ENCODE peak calls at places on chromosomes 3 and 15, in six cellular contexts. One of them, this sample, is unnamed.

GRCh38 chr3:50153782-50154475 is 1.2 kb upstream of the SEMA3F start:
- DNase-seq in stimulated activated CD4-positive, alpha-beta T cell treated with anti-CD3 and anti-CD28 coated beads, Interleukin-15, amount 100 ng/mL, for 24 hours: no peak
- DNase-seq in caudate nucleus: no peak
- DNase-seq in stimulated activated CD8-positive, alpha-beta memory T cell treated with anti-CD3 and anti-CD28 coated beads, Interleukin-4, amount 100 ng/mL, for 1 hour: no peak
- DNase-seq in Right ventricle myocardium superior: no peak
- DNase-seq in naive thymus-derived CD8-positive, alpha-beta T cell: no peak
- DNase-seq in this sample: no peak

GRCh38 chr3:138043266-138044029 is 33.5 kb downstream of the CLDN18 start:
- DNase-seq in stimulated activated CD4-positive, alpha-beta T cell treated with anti-CD3 and anti-CD28 coated beads, Interleukin-15, amount 100 ng/mL, for 24 hours: no peak
- DNase-seq in caudate nucleus: no peak
- DNase-seq in naive thymus-derived CD8-positive, alpha-beta T cell: no peak
- DNase-seq in stimulated activated CD8-positive, alpha-beta memory T cell treated with anti-CD3 and anti-CD28 coated beads, Interleukin-4, amount 100 ng/mL, for 1 hour: no peak
- DNase-seq in Right ventricle myocardium superior: no peak
- DNase-seq in this sample: no peak

GRCh38 chr15:60362318-60363023 is 35.3 kb downstream of the ANXA2 start:
- DNase-seq in naive thymus-derived CD8-positive, alpha-beta T cell: no peak
- DNase-seq in caudate nucleus: no peak
- DNase-seq in Right ventricle myocardium superior: no peak
- DNase-seq in stimulated activated CD4-positive, alpha-beta T cell treated with anti-CD3 and anti-CD28 coated beads, Interleukin-15, amount 100 ng/mL, for 24 hours: peak; percentile 63
- DNase-seq in stimulated activated CD8-positive, alpha-beta memory T cell treated with anti-CD3 and anti-CD28 coated beads, Interleukin-4, amount 100 ng/mL, for 1 hour: no peak
- DNase-seq in this sample: no peak

GRCh38 chr3:157532529-157533297 is 29.5 kb upstream of the VEPH1 start:
- DNase-seq in stimulated activated CD4-positive, alpha-beta T cell treated with anti-CD3 and anti-CD28 coated beads, Interleukin-15, amount 100 ng/mL, for 24 hours: no peak
- DNase-seq in caudate nucleus: no peak
- DNase-seq in Right ventricle myocardium superior: no peak
- DNase-seq in stimulated activated CD8-positive, alpha-beta memory T cell treated with anti-CD3 and anti-CD28 coated beads, Interleukin-4, amount 100 ng/mL, for 1 hour: no peak
- DNase-seq in naive thymus-derived CD8-positive, alpha-beta T cell: no peak
- DNase-seq in this sample: peak; percentile 77

GRCh38 chr15:81298606-81299005 is 25.3 kb downstream of the STARD5 start:
- DNase-seq in stimulated activated CD8-positive, alpha-beta memory T cell treated with anti-CD3 and anti-CD28 coated beads, Interleukin-4, amount 100 ng/mL, for 1 hour: no peak
- DNase-seq in Right ventricle myocardium superior: no peak
- DNase-seq in naive thymus-derived CD8-positive, alpha-beta T cell: no peak
- DNase-seq in stimulated activated CD4-positive, alpha-beta T cell treated with anti-CD3 and anti-CD28 coated beads, Interleukin-15, amount 100 ng/mL, for 24 hours: no peak
- DNase-seq in caudate nucleus: no peak
- DNase-seq in this sample: no peak

GRCh38 chr3:123773681-123774431 is 110.3 kb downstream of the MYLK start:
- DNase-seq in caudate nucleus: peak; percentile 56
- DNase-seq in naive thymus-derived CD8-positive, alpha-beta T cell: no peak
- DNase-seq in Right ventricle myocardium superior: peak; percentile 57
- DNase-seq in stimulated activated CD4-positive, alpha-beta T cell treated with anti-CD3 and anti-CD28 coated beads, Interleukin-15, amount 100 ng/mL, for 24 hours: no peak
- DNase-seq in stimulated activated CD8-positive, alpha-beta memory T cell treated with anti-CD3 and anti-CD28 coated beads, Interleukin-4, amount 100 ng/mL, for 1 hour: no peak
- DNase-seq in this sample: peak; percentile 84

GRCh38 chr15:67133026-67133425 is 67.6 kb downstream of the SMAD3 start:
- DNase-seq in stimulated activated CD4-positive, alpha-beta T cell treated with anti-CD3 and anti-CD28 coated beads, Interleukin-15, amount 100 ng/mL, for 24 hours: no peak
- DNase-seq in Right ventricle myocardium superior: no peak
- DNase-seq in stimulated activated CD8-positive, alpha-beta memory T cell treated with anti-CD3 and anti-CD28 coated beads, Interleukin-4, amount 100 ng/mL, for 1 hour: no peak
- DNase-seq in naive thymus-derived CD8-positive, alpha-beta T cell: no peak
- DNase-seq in caudate nucleus: no peak
- DNase-seq in this sample: no peak

GRCh38 chr3:62569609-62570008 is 196.3 kb upstream of the FEZF2 start:
- DNase-seq in naive thymus-derived CD8-positive, alpha-beta T cell: no peak
- DNase-seq in stimulated activated CD4-positive, alpha-beta T cell treated with anti-CD3 and anti-CD28 coated beads, Interleukin-15, amount 100 ng/mL, for 24 hours: no peak
- DNase-seq in caudate nucleus: no peak
- DNase-seq in Right ventricle myocardium superior: no peak
- DNase-seq in stimulated activated CD8-positive, alpha-beta memory T cell treated with anti-CD3 and anti-CD28 coated beads, Interleukin-4, amount 100 ng/mL, for 1 hour: no peak
- DNase-seq in this sample: no peak

GRCh38 chr3:160174621-160175020 is 50.6 kb upstream of the C3orf80 start:
- DNase-seq in caudate nucleus: no peak
- DNase-seq in stimulated activated CD8-positive, alpha-beta memory T cell treated with anti-CD3 and anti-CD28 coated beads, Interleukin-4, amount 100 ng/mL, for 1 hour: no peak
- DNase-seq in stimulated activated CD4-positive, alpha-beta T cell treated with anti-CD3 and anti-CD28 coated beads, Interleukin-15, amount 100 ng/mL, for 24 hours: no peak
- DNase-seq in Right ventricle myocardium superior: no peak
- DNase-seq in naive thymus-derived CD8-positive, alpha-beta T cell: no peak
- DNase-seq in this sample: no peak

GRCh38 chr3:15440891-15441290 is 13.5 kb downstream of the EAF1 start:
- DNase-seq in stimulated activated CD4-positive, alpha-beta T cell treated with anti-CD3 and anti-CD28 coated beads, Interleukin-15, amount 100 ng/mL, for 24 hours: no peak
- DNase-seq in naive thymus-derived CD8-positive, alpha-beta T cell: no peak
- DNase-seq in stimulated activated CD8-positive, alpha-beta memory T cell treated with anti-CD3 and anti-CD28 coated beads, Interleukin-4, amount 100 ng/mL, for 1 hour: no peak
- DNase-seq in caudate nucleus: no peak
- DNase-seq in Right ventricle myocardium superior: no peak
- DNase-seq in this sample: no peak

GRCh38 chr3:184563569-184563925 is 2.0 kb downstream of the EPHB3 start:
- DNase-seq in caudate nucleus: no peak
- DNase-seq in stimulated activated CD8-positive, alpha-beta memory T cell treated with anti-CD3 and anti-CD28 coated beads, Interleukin-4, amount 100 ng/mL, for 1 hour: no peak
- DNase-seq in naive thymus-derived CD8-positive, alpha-beta T cell: no peak
- DNase-seq in stimulated activated CD4-positive, alpha-beta T cell treated with anti-CD3 and anti-CD28 coated beads, Interleukin-15, amount 100 ng/mL, for 24 hours: no peak
- DNase-seq in Right ventricle myocardium superior: peak; percentile 29
- DNase-seq in this sample: no peak

GRCh38 chr3:155202626-155203025 is 90.9 kb downstream of the STRIT1 start:
- DNase-seq in naive thymus-derived CD8-positive, alpha-beta T cell: no peak
- DNase-seq in Right ventricle myocardium superior: no peak
- DNase-seq in caudate nucleus: no peak
- DNase-seq in stimulated activated CD4-positive, alpha-beta T cell treated with anti-CD3 and anti-CD28 coated beads, Interleukin-15, amount 100 ng/mL, for 24 hours: no peak
- DNase-seq in stimulated activated CD8-positive, alpha-beta memory T cell treated with anti-CD3 and anti-CD28 coated beads, Interleukin-4, amount 100 ng/mL, for 1 hour: no peak
- DNase-seq in this sample: no peak

GRCh38 chr3:150469031-150469930 is 61.2 kb downstream of the TSC22D2 start:
- DNase-seq in Right ventricle myocardium superior: no peak
- DNase-seq in stimulated activated CD4-positive, alpha-beta T cell treated with anti-CD3 and anti-CD28 coated beads, Interleukin-15, amount 100 ng/mL, for 24 hours: no peak
- DNase-seq in caudate nucleus: no peak
- DNase-seq in stimulated activated CD8-positive, alpha-beta memory T cell treated with anti-CD3 and anti-CD28 coated beads, Interleukin-4, amount 100 ng/mL, for 1 hour: no peak
- DNase-seq in naive thymus-derived CD8-positive, alpha-beta T cell: no peak
- DNase-seq in this sample: no peak

GRCh38 chr3:184679056-184679502 is 32.8 kb downstream of the MAGEF1 start:
- DNase-seq in Right ventricle myocardium superior: peak; percentile 61
- DNase-seq in naive thymus-derived CD8-positive, alpha-beta T cell: no peak
- DNase-seq in caudate nucleus: no peak
- DNase-seq in stimulated activated CD4-positive, alpha-beta T cell treated with anti-CD3 and anti-CD28 coated beads, Interleukin-15, amount 100 ng/mL, for 24 hours: no peak
- DNase-seq in stimulated activated CD8-positive, alpha-beta memory T cell treated with anti-CD3 and anti-CD28 coated beads, Interleukin-4, amount 100 ng/mL, for 1 hour: no peak
- DNase-seq in this sample: no peak

GRCh38 chr15:31477851-31478250 is 151.2 kb downstream of the KLF13 start:
- DNase-seq in caudate nucleus: no peak
- DNase-seq in Right ventricle myocardium superior: no peak
- DNase-seq in stimulated activated CD8-positive, alpha-beta memory T cell treated with anti-CD3 and anti-CD28 coated beads, Interleukin-4, amount 100 ng/mL, for 1 hour: no peak
- DNase-seq in naive thymus-derived CD8-positive, alpha-beta T cell: no peak
- DNase-seq in stimulated activated CD4-positive, alpha-beta T cell treated with anti-CD3 and anti-CD28 coated beads, Interleukin-15, amount 100 ng/mL, for 24 hours: no peak
- DNase-seq in this sample: no peak

GRCh38 chr3:181311186-181311585 is 321.6 kb upstream of the DNAJC19 start:
- DNase-seq in Right ventricle myocardium superior: no peak
- DNase-seq in stimulated activated CD8-positive, alpha-beta memory T cell treated with anti-CD3 and anti-CD28 coated beads, Interleukin-4, amount 100 ng/mL, for 1 hour: no peak
- DNase-seq in stimulated activated CD4-positive, alpha-beta T cell treated with anti-CD3 and anti-CD28 coated beads, Interleukin-15, amount 100 ng/mL, for 24 hours: no peak
- DNase-seq in naive thymus-derived CD8-positive, alpha-beta T cell: no peak
- DNase-seq in caudate nucleus: no peak
- DNase-seq in this sample: no peak

GRCh38 chr3:134883697-134884385 is 88.8 kb downstream of the EPHB1 start:
- DNase-seq in Right ventricle myocardium superior: no peak
- DNase-seq in stimulated activated CD4-positive, alpha-beta T cell treated with anti-CD3 and anti-CD28 coated beads, Interleukin-15, amount 100 ng/mL, for 24 hours: no peak
- DNase-seq in naive thymus-derived CD8-positive, alpha-beta T cell: no peak
- DNase-seq in stimulated activated CD8-positive, alpha-beta memory T cell treated with anti-CD3 and anti-CD28 coated beads, Interleukin-4, amount 100 ng/mL, for 1 hour: no peak
- DNase-seq in caudate nucleus: no peak
- DNase-seq in this sample: no peak